ENCODE peak calls at places on chromosomes 12 and 14, in four cellular contexts. J is epithelial cell of proximal tubule, A is uterus, F is HFF-Myc. C is an unnamed sample.

GRCh38 chr14:53149656-53150319 is 3.3 kb downstream of the DDHD1 start:
- DNase-seq in A (no peak), J (no peak), F (no peak), C (no peak)

GRCh38 chr12:26122681-26123481 is 2.0 kb downstream of the BHLHE41 start:
- DNase-seq in F (peak), J (no peak), A (peak), C (peak)

GRCh38 chr14:53509227-53509822 is 356.2 kb upstream of the DDHD1 start:
- DNase-seq in F (peak), A (peak), J (no peak), C (peak)

GRCh38 chr12:80485222-80485987 is 41.4 kb downstream of the PTPRQ start:
- DNase-seq in A (no peak), J (no peak), F (no peak), C (no peak)

GRCh38 chr12:19799886-19800602 is 360.8 kb downstream of the AEBP2 start:
- DNase-seq in J (no peak), F (no peak), A (no peak), C (no peak)

GRCh38 chr12:98403385-98403784 is 112.0 kb upstream of the TMPO start:
- DNase-seq in A (no peak), F (no peak), J (no peak), C (no peak)

GRCh38 chr14:101200008-101200649 is 296.6 kb upstream of the RTL1 start:
- DNase-seq in J (no peak), F (no peak), A (peak), C (no peak)

GRCh38 chr14:85357120-85357519 is 172.8 kb upstream of the FLRT2 start:
- DNase-seq in A (no peak), J (no peak), F (no peak), C (no peak)

GRCh38 chr12:117514016-117514415 is 152.6 kb upstream of the NOS1 start:
- DNase-seq in A (no peak), J (no peak), F (no peak), C (no peak)

GRCh38 chr14:35161231-35161630 is 38.9 kb downstream of the PRORP start:
- DNase-seq in J (peak), A (no peak), F (no peak), C (no peak)

GRCh38 chr14:81459421-81459820 is 59.3 kb upstream of the STON2 start:
- DNase-seq in J (peak), F (no peak), A (no peak), C (no peak)

GRCh38 chr12:79294590-79294989 is 396.2 kb downstream of the PAWR start:
- DNase-seq in A (no peak), F (no peak), J (no peak), C (no peak)

GRCh38 chr14:60311417-60311816 is 62.4 kb downstream of the PPM1A start:
- DNase-seq in A (no peak), F (peak), J (no peak), C (no peak)

GRCh38 chr12:104761091-104761490 is 197.0 kb downstream of the SLC41A2 start:
- DNase-seq in F (no peak), J (no peak), A (no peak), C (no peak)

GRCh38 chr12:52403561-52403960 is 2.6 kb downstream of the KRT82 start:
- DNase-seq in F (no peak), A (no peak), J (no peak), C (no peak)

GRCh38 chr12:84637926-84638325 is 274.7 kb downstream of the SLC6A15 start:
- DNase-seq in F (no peak), J (no peak), A (no peak), C (no peak)

GRCh38 chr12:29782285-29782820 is 1.4 kb downstream of the TMTC1 start:
- DNase-seq in J (no peak), F (no peak), A (no peak), C (no peak)

GRCh38 chr14:77302926-77303325 is 17.8 kb downstream of the POMT2 start:
- DNase-seq in J (no peak), A (no peak), F (no peak), C (no peak)

GRCh38 chr12:89899651-89900050 is 191.0 kb upstream of the ATP2B1 start:
- DNase-seq in F (no peak), J (no peak), A (no peak), C (no peak)

GRCh38 chr14:23160924-23161522 is 22.4 kb downstream of the SLC7A8 start:
- DNase-seq in A (peak), J (peak), F (no peak), C (peak)

GRCh38 chr12:76226397-76226796 is 121.8 kb downstream of the BBS10 start:
- DNase-seq in J (no peak), F (no peak), A (no peak), C (no peak)

GRCh38 chr14:37594916-37595808 is at the start of the genes FOXA1 and TTC6:
- DNase-seq in F (no peak), A (no peak), J (no peak), C (peak)

DNA sequence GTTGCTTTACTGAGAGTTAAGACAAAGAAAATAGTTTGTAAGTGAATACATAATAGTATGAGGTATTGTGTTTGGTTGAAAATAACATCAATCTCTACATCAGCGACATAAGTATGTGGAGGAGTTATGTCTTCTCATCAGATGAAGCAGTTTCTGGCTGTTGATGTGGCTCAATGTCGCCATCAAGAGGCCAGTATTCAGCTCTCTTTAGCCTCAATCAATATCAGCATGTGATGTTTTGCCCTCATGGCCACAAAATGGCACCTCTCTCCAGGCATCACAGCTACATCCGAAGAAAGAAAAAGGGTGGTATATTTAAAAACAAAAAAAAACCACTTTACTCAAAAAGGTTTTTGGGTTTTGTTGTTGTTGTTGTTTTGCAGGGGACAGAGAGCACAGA is 302.3 kb upstream of the TMEM132C start:
- DNase-seq in F (no peak), A (no peak), J (no peak), C (no peak)
- TF ChIP-seq CTCF in F (no peak), A (no peak), J (no peak), C (no peak)

GRCh38 chr12:125206757-125207156 is 141.5 kb downstream of the AACS start:
- DNase-seq in F (no peak), A (no peak), J (no peak), C (no peak)

GRCh38 chr12:125198647-125199046 is 133.4 kb downstream of the AACS start:
- DNase-seq in F (no peak), J (no peak), A (no peak), C (no peak)

GRCh38 chr12:125202421-125202820 is 137.2 kb downstream of the AACS start:
- DNase-seq in F (no peak), J (no peak), A (no peak), C (no peak)

GRCh38 chr12:125201940-125202339 is 136.7 kb downstream of the AACS start:
- DNase-seq in J (no peak), A (no peak), F (no peak), C (no peak)

GRCh38 chr12:125203145-125203765 is 138.0 kb downstream of the AACS start:
- DNase-seq in F (no peak), J (no peak), A (no peak), C (no peak)
- TF ChIP-seq CTCF in F (peak), J (peak), A (no peak), C (no peak)

DNA sequence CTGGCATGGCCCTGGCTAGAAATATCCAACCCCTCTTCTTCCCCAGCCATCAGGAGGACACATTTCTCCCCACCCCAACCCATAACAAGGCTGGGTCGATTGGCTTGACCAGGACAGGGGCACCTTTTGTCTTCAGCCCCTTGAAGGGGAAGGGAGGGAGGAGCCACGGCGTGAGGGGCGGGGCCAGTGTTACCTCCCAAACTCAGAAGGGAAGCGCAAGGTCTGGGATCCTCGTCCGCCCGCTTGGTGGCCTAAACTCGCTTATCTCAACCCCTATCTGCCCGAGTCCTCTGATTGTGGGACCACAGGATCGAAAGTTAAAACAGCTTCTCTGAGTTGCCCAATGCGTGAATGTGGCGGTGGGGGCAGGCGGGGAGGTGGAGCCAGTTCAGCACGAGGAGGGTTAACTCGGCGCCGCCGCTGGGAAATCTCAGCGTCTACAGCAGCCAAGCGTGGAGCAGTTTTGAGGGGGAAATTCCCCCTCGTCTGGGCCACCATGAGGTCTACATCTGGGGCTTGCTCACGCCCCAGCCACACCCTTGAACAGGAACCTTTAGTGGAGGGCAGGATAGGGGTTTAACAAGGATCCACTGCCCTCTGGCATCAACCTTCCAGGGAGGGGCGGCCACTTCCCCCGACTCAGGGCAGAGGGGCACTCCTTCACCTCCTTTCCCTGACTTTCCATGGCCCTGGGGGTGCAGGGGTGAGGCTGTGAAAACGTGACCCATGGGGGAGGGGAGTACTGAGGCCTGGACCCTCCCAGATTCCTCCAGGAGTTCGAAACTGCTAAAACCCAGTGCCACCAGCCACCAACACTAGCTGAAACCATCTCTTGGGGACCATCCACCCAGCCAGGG is 745 bp downstream of the STAT6 start:
- DNase-seq in J (no peak), F (no peak), A (peak), C (peak)
- TF ChIP-seq CTCF in J (no peak), F (no peak), A (no peak), C (no peak)

GRCh38 chr12:131755305-131756113 is 44.6 kb downstream of the SFSWAP start:
- DNase-seq in A (no peak), J (no peak), F (no peak), C (no peak)
- TF ChIP-seq CTCF in A (no peak), J (peak), F (peak), C (peak)

GRCh38 chr12:77496714-77497113 is 334.0 kb upstream of the NAV3 start:
- DNase-seq in A (no peak), J (no peak), F (no peak), C (no peak)

GRCh38 chr12:77494306-77494705 is 336.4 kb upstream of the NAV3 start:
- DNase-seq in F (no peak), A (no peak), J (no peak), C (no peak)

GRCh38 chr12:77500124-77500523 is 330.6 kb upstream of the NAV3 start:
- DNase-seq in A (no peak), J (no peak), F (no peak), C (no peak)
- TF ChIP-seq CTCF in A (no peak), J (no peak), F (no peak), C (no peak)

DNA sequence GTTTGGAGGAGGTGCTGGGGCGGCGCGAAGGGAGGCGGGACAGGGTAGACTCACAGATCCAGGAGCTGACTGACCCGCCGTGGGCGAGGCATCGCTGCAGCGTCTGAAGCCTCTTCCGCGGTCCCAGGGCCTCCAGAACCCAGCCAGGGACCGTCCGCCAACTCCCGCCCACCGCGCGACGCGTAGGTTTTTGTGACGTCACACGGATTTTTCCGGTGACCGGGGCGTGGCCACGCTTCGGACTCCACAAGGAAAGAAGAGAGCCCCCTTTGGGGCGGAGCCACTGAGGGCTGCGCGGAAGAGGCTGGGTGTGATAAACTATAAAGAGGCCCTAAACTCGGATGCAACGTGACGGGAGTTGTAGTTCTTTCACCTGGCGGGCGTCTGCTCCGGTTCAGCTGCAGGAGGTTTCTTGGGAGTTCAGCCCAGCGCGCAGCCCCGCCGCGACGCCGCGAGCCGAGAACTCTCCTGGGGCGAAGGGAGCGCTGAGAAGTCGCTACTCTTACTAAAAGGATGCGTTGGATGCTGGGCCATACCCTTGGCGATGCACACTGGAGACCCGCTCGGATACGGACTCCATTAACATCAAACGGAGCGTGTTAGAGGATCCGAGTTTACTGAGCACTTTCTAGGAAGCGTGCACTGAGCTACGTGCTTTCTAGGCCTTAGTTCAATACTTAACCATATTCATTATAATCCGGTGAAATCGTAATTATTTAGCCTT is at the start of gene AMN1:
- DNase-seq in J (peak), F (peak), A (peak), C (peak)
- TF ChIP-seq CTCF in J (no peak), F (no peak), A (no peak), C (peak)

DNA sequence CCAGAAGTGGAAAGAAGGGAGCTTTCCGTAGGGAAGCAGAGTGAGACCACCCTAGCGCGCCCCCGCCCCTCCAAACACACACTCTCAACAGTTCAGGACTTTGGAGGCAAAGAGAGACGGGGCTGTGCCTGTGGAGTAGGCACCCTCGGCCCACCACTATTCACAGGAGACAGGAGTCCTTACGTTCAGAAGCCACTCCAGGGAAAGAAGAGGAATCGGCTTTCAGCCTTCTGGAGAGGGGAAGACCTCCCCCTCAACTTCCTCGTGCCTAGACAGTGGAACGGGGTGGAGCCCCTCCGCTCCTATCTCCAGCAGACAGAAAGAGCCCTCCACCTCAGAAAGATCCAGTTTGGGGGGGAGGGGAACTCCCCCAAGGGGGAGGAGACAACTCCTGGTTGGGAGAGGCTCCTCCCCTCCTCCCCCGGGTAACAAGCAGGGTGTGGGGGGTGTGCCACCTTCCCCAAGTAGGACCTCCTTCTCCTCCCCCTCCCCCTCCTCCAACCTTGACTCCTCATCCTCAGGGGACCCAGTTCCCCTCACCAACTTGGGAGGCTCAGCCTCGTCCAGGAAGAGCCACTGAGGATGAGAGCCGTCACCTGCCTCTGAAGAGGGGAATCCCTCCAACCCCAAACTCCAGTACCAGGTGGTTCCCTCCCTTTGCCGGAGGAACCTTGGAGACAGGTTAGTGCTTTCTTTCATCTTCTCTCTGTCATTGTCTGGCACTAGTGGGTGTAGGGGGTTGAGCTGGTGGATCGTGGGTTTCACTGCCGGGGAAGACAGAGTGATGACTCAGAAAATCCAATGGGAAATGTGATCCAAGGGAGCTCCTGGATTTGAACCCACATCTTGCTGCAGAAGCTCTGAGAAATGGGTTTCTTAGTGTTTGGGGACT is 883 bp downstream of the FOXJ2 start:
- DNase-seq in A (peak), J (no peak), F (no peak), C (peak)
- TF ChIP-seq CTCF in A (no peak), J (no peak), F (no peak), C (no peak)

GRCh38 chr12:22531205-22531604 is 13.1 kb downstream of the C2CD5 start:
- DNase-seq in F (no peak), J (no peak), A (no peak), C (no peak)

GRCh38 chr12:22527999-22528398 is 16.3 kb downstream of the C2CD5 start:
- DNase-seq in J (no peak), F (no peak), A (no peak), C (no peak)

GRCh38 chr12:22526836-22527235 is 17.5 kb downstream of the C2CD5 start:
- DNase-seq in J (no peak), A (no peak), F (no peak), C (no peak)

GRCh38 chr12:22532317-22532716 is 12.0 kb downstream of the C2CD5 start:
- DNase-seq in A (no peak), F (no peak), J (no peak), C (no peak)

DNA sequence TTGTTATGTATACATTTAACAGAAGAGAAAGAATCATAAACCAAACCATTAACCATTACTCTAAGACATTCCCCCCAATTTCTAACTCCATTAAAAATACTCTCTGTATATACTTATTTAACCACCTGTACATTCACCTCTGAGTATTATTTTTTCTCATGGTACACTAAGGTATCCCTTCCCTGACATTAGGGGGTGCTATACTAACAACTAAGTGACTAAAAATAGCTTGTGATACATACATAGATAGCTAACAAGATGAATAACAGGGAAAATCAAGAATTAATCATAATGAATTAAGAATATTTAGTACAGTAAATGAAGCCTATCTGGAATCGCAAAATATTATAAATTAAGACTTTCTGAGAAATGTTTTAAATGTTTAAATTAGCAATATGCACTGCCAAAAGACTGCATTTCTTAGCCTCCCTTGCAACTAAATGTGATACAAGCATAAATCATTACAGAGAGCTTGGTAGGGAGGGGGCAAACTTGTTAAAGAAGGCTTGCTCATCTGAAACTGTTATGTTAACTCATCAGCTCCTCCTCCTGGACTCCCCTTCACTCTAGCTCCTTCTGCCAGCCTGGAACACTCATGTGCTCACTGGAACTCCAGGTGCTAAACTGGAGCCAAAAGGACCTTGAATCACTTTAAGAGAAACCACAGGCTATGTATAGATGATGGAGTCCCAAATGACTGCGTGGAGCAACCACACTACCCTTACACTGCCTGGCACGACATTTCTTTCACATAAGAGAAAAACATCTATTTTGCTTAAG is 14.9 kb downstream of the C2CD5 start:
- DNase-seq in F (peak), J (no peak), A (no peak), C (no peak)
- TF ChIP-seq CTCF in F (no peak), J (peak), A (no peak), C (peak)

DNA sequence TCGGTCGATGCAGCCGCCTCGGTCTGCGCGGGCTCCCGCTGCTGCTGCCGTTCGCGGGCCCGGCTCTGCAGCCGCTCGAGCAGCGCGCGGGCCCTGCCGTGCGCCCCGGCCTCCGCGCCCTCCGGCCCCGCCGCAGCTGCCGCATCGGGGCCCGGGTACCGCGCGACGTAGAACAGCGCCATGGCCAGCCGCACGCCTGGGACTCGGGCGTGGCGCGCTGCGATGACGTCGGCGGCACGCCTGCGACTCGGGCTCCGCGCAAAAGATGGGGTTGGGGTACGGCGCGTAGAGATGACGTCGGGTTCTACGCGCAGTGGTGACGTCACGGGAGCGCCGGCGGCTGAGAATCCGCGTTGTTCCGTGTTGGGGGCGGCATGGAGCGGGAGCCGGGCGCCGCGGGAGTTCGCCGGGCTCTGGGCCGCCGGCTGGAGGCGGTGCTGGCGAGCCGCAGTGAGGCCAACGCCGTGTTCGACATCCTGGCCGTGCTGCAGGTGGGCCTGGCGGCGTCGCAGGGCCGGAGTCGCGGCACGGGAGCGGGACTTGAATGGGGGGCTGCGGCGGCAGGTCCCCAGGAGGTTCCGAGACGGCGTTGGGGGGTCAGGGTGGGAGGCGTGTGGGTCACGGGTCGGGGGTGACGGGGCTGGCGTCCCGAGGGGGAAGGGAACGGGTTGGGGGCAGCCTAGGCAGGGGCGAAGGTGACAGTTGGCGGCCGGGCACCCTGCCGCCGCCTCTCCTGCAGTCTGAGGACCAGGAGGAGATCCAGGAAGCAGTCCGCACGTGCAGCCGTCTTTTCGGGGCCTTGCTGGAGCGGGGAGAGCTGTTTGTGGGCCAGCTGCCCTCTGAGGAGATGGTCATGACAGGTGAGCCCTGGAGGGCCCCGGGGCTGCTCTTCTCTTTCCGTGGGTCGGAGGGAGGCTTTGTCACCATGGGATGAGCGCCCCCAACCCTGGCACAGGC is at the start of the genes DDX51 and NOC4L:
- DNase-seq in J (peak), F (peak), A (peak), C (peak)
- TF ChIP-seq CTCF in J (no peak), F (no peak), A (no peak), C (no peak)

C was measured in psoas muscle.